ENCODE peak calls at places on chromosomes 4 and X, in seven cellular contexts. X is epithelial cell of proximal tubule, B is left ventricle myocardium inferior, O is heart right ventricle, S is cardiac fibroblast, J is A549, F is astrocyte of the spinal cord. U is an unnamed sample.

GRCh38 chrX:86121916-86122315 is 26.3 kb upstream of the DACH2 start:
- DNase-seq in S (no peak), F (no peak), O (no peak), J (no peak), X (no peak), B (no peak), U (no peak)

GRCh38 chrX:2928127-2928582 is 984 bp downstream of the ARSD start:
- DNase-seq in B (peak; percentile 53), S (no peak), X (no peak), O (peak; percentile 34), F (no peak), J (peak; percentile 52), U (no peak)

GRCh38 chr4:15234585-15235126 is 193.2 kb upstream of the C1QTNF7 start:
- DNase-seq in X (no peak), J (no peak), S (peak; percentile 95), F (peak; percentile 94), O (peak; percentile 30), B (no peak), U (peak; percentile 98)

GRCh38 chr4:48047421-48047844 is 30.9 kb downstream of the NIPAL1 start:
- DNase-seq in F (no peak), S (no peak), X (no peak), B (no peak), O (no peak), J (no peak), U (no peak)

GRCh38 chrX:134670241-134670811 is 12.1 kb upstream of the PLAC1 start:
- DNase-seq in S (peak; percentile 69), B (no peak), X (peak; percentile 41), J (peak; percentile 78), F (peak; percentile 79), O (no peak), U (peak; percentile 64)

GRCh38 chrX:3204606-3205005 is 141.8 kb downstream of the MXRA5 start:
- DNase-seq in J (no peak), X (no peak), F (no peak), S (no peak), B (peak; percentile 16), O (no peak), U (peak; percentile 2)

GRCh38 chr4:134027931-134028330 is 173.7 kb downstream of the PABPC4L start:
- DNase-seq in S (peak; percentile 65), J (no peak), X (peak; percentile 96), O (no peak), F (peak; percentile 86), B (no peak), U (peak; percentile 77)

GRCh38 chr4:15042529-15043167 is 40.4 kb downstream of the CPEB2 start:
- DNase-seq in O (no peak), B (no peak), F (no peak), X (no peak), S (peak; percentile 58), J (no peak), U (no peak)

GRCh38 chrX:108285361-108285760 is 152.9 kb downstream of the COL4A6 start:
- DNase-seq in O (no peak), J (no peak), B (no peak), X (no peak), S (no peak), F (no peak), U (no peak)

GRCh38 chr4:17085416-17085815 is 187.0 kb upstream of the LDB2 start:
- DNase-seq in X (no peak), F (no peak), S (no peak), B (no peak), O (no peak), J (no peak), U (no peak)

GRCh38 chr4:53281438-53281837 is 84.4 kb downstream of the SCFD2 start:
- DNase-seq in S (peak; percentile 21), O (no peak), B (no peak), J (no peak), X (no peak), F (no peak), U (peak; percentile 33)

GRCh38 chr4:99324978-99325377 is 3.8 kb upstream of the ADH1B start:
- DNase-seq in F (peak; percentile 59), S (peak; percentile 87), X (no peak), B (peak; percentile 54), O (peak; percentile 63), J (no peak), U (peak; percentile 94)

DNA sequence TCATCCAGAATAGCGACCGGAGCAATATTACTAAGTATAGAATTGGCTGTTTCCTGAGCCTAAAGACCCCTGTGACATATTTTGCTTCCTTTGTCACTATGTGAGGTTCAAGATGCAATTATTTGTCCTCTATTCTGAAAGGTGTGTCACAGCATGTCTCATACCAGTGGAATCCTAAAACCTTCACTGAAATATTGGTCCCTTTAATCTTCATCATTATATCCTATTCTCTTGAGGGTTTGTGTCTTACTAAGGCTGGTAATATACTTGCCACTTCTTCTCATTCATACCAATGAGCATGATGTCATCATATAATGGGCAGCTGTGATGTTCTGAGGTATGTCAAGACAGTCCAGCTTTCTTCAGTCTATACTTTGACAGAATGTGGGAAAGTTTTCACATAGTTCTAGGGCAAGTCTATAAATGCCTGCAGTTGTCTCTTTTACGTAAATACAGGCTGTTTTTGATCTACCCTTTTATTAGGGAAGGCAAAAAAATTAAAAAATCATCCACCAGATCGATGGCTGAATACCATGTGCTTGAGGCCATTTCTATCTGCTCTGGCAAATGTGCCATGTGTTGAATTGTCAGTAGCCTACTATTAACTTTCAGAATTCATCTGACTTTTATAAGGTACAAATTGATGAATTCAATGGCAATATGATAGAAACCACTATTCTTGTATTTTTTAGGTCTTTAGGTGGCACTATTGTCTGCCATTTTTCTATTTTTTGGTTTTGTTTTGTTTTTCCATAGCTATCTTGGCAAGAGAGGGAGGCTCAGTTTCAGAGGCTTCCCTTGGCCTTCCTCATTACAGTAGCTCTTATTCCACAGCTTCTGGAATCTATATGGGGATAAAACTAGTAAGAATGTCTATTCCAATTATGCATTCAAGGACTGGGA is 209.0 kb downstream of the PPARGC1A start:
- DNase-seq in J (no peak), F (peak; percentile 7), S (peak; percentile 3), O (no peak), X (peak; percentile 7), B (no peak), U (peak; percentile 26)
- TF ChIP-seq CTCF in J (no peak), F (no peak), S (no peak), O (no peak), X (peak; percentile 29), B (no peak), U (peak; percentile 12)

DNA sequence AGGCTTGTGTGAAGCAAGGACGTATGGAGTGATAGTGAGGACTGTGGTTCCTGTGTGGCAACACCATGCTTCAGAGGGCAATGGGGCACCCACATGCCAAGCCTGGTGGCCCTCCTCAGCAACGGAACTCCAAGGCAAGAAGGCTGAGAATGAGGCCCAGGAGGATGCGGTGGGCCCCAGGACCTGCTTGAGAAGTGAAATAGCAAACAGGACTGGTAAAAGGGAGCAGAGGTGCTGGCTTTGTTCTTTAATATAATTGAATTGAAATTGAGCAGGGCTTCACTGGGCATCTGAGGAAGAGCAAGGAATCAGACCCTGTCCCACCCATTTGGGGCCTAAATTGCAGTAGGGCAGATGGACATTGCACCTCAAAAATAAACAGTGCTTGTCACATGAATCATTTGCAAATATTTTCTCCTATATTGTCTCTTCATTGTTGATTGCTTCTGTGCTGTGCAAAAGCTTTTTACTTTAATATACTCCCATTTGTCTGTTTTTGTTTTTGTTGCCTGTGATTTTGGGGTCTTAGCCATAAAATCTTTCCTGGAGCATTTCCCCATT is 2.3 kb downstream of the TMEM187 start:
- DNase-seq in B (no peak), O (no peak), S (no peak), X (no peak), F (no peak), J (no peak), U (no peak)
- H3K4me3 ChIP-seq in B (no peak overlapping the region), O (no peak overlapping the region), S (no peak overlapping the region), X (no peak overlapping the region), F (no peak overlapping the region), J (no peak overlapping the region), U (no peak overlapping the region)

GRCh38 chrX:138889152-138889551 is 177.6 kb upstream of the FGF13 start:
- DNase-seq in S (no peak), F (no peak), O (no peak), X (no peak), J (no peak), B (no peak), U (no peak)

GRCh38 chrX:138885886-138886285 is 174.4 kb upstream of the FGF13 start:
- DNase-seq in O (no peak), B (no peak), X (no peak), F (peak; percentile 52), J (no peak), S (peak; percentile 31), U (peak; percentile 76)

GRCh38 chrX:138890491-138890890 is 179.0 kb upstream of the FGF13 start:
- DNase-seq in S (no peak), O (no peak), F (no peak), B (no peak), J (no peak), X (peak; percentile 59), U (peak; percentile 32)

GRCh38 chrX:138886769-138887168 is 175.3 kb upstream of the FGF13 start:
- DNase-seq in J (no peak), F (peak; percentile 22), X (peak; percentile 48), O (no peak), B (no peak), S (peak; percentile 19), U (peak; percentile 47)
- TF ChIP-seq CTCF in J (no peak), F (no peak), X (no peak), O (no peak), B (no peak), S (no peak), U (no peak)

GRCh38 chrX:41097326-41097725 is 12.1 kb downstream of the USP9X start:
- DNase-seq in X (no peak), O (no peak), S (no peak), F (no peak), B (no peak), J (no peak), U (no peak)

GRCh38 chrX:41095962-41096955 is 11.0 kb downstream of the USP9X start:
- DNase-seq in S (no peak), O (no peak), F (no peak), X (no peak), B (no peak), J (no peak), U (peak; percentile 55)

GRCh38 chrX:41092776-41093175 is 7.5 kb downstream of the USP9X start:
- DNase-seq in F (no peak), S (no peak), O (no peak), J (no peak), B (no peak), X (no peak), U (no peak)

GRCh38 chrX:41090568-41091238 is 5.5 kb downstream of the USP9X start:
- DNase-seq in X (no peak), S (no peak), F (no peak), J (no peak), O (no peak), B (no peak), U (no peak)

GRCh38 chrX:41095174-41095573 is 9.9 kb downstream of the USP9X start:
- DNase-seq in O (no peak), B (no peak), J (no peak), X (no peak), F (no peak), S (no peak), U (no peak)
- H3K4me3 ChIP-seq in O (no peak overlapping the region), B (no peak overlapping the region), J (no peak overlapping the region), X (no peak overlapping the region), F (no peak overlapping the region), S (no peak overlapping the region), U (no peak overlapping the region)

DNA sequence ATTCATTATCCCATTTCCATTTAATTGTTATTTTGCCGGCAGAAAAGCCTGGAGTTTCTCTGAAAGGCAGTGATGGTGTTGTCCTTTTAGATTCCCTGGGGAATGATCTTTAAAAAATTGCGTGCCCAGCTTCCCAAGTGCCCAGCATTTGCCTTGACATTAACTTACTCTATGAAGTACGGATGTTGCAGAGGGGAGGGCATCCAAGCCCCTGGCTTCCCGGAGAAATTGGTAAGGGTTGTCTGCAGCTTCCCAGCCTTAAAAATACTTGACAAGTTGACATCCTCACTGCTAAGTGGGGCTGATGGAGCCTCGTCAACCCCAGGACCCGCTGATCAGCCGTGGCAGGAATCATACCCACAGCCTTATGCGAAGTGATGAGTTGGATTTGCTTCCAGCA is 244.1 kb downstream of the CRLF2 start:
- DNase-seq in F (no peak), S (no peak), B (no peak), J (no peak), O (no peak), X (no peak), U (no peak)
- TF ChIP-seq CTCF in F (no peak), S (no peak), B (no peak), J (no peak), O (no peak), X (no peak), U (no peak)

U was measured in fibroblast of mammary gland.